ENCODE peak calls at places on chromosome 4, in ten cellular contexts. M is cardiac fibroblast; B is MM.1S; P is GM03348; N is CD14-positive monocyte; A is activated T-cell treated with anti-CD3 and anti-CD28 coated beads, Interleukin-2, amount 50 U/mL, for 72 hours; X is T-helper 2 cell; S is EL; L is D341Med; K is neural crest cell. R is an unnamed sample.

GRCh38 chr4:121796283-121796682 is 4.8 kb upstream of the EXOSC9 start:
- DNase-seq in M (no peak), B (no peak), P (no peak), N (no peak), A (no peak), X (no peak), S (no peak), L (no peak), K (no peak), R (no peak)

GRCh38 chr4:74544655-74545361 is 99.9 kb downstream of the AREG start:
- DNase-seq in M (no peak), B (no peak), P (no peak), N (no peak), A (no peak), X (no peak), S (peak; percentile 17), L (no peak), K (no peak), R (peak; percentile 33)

GRCh38 chr4:76747613-76748012 is 150.3 kb downstream of the SOWAHB start:
- DNase-seq in M (no peak), B (no peak), P (no peak), N (no peak), A (no peak), X (no peak), S (peak; percentile 72), L (no peak), K (no peak), R (peak; percentile 51)

GRCh38 chr4:121951570-121952110 is at the start of gene TRPC3:
- DNase-seq in M (peak; percentile 7), B (no peak), P (peak; percentile 71), N (no peak), A (peak; percentile 48), X (peak; percentile 17), S (peak; percentile 45), L (peak; percentile 76), K (peak; percentile 20), R (peak; percentile 25)

GRCh38 chr4:140243345-140243753 is 89.4 kb upstream of the MAML3 start:
- DNase-seq in M (no peak), B (no peak), P (no peak), N (no peak), A (peak; percentile 36), X (no peak), S (no peak), L (no peak), K (no peak), R (no peak)

GRCh38 chr4:48315728-48316630 is 25.4 kb upstream of the SLAIN2 start:
- DNase-seq in M (peak; percentile 83), B (peak; percentile 44), P (peak; percentile 60), N (no peak), A (peak; percentile 12), X (no peak), S (peak; percentile 73), L (peak; percentile 65), K (peak; percentile 2), R (peak; percentile 73)

GRCh38 chr4:123107444-123108252 is 185.3 kb upstream of the NUDT6 start:
- DNase-seq in M (no peak), B (no peak), P (no peak), N (no peak), A (no peak), X (no peak), S (no peak), L (no peak), K (no peak), R (no peak)

GRCh38 chr4:174681723-174682300 is 147.2 kb downstream of the GLRA3 start:
- DNase-seq in M (peak; percentile 65), B (no peak), P (peak; percentile 35), N (no peak), A (no peak), X (no peak), S (peak; percentile 28), L (no peak), K (no peak), R (peak; percentile 25)

GRCh38 chr4:110197421-110198398 is 705 bp downstream of the ELOVL6 start:
- DNase-seq in M (peak; percentile 52), B (peak; percentile 56), P (peak; percentile 59), N (no peak), A (peak; percentile 49), X (peak; percentile 49), S (peak; percentile 54), L (peak; percentile 57), K (peak; percentile 28), R (peak; percentile 39)

GRCh38 chr4:185711764-185712163 is 100.2 kb downstream of the SORBS2 start:
- DNase-seq in M (peak; percentile 35), B (no peak), P (no peak), N (no peak), A (no peak), X (no peak), S (peak; percentile 13), L (no peak), K (no peak), R (peak; percentile 8)

GRCh38 chr4:75723117-75723801 is 1.1 kb upstream of the USO1 start:
- DNase-seq in M (peak; percentile 36), B (no peak), P (peak; percentile 50), N (no peak), A (no peak), X (no peak), S (peak; percentile 56), L (no peak), K (no peak), R (peak; percentile 80)

GRCh38 chr4:184756399-184756798 is 22.5 kb upstream of the CENPU start:
- DNase-seq in M (peak; percentile 90), B (no peak), P (peak; percentile 22), N (no peak), A (no peak), X (no peak), S (peak; percentile 13), L (no peak), K (no peak), R (peak; percentile 47)

GRCh38 chr4:4387531-4388311 is 819 bp downstream of the NSG1 start:
- DNase-seq in M (no peak), B (no peak), P (no peak), N (no peak), A (no peak), X (no peak), S (no peak), L (no peak), K (no peak), R (no peak)

GRCh38 chr4:115334736-115335411 is 221.5 kb upstream of the NDST4 start:
- DNase-seq in M (no peak), B (peak; percentile 60), P (no peak), N (no peak), A (no peak), X (no peak), S (no peak), L (no peak), K (no peak), R (no peak)

GRCh38 chr4:153296424-153296823 is 48.1 kb upstream of the MND1 start:
- DNase-seq in M (peak; percentile 34), B (no peak), P (peak; percentile 93), N (no peak), A (no peak), X (no peak), S (peak; percentile 42), L (no peak), K (no peak), R (peak; percentile 84)

GRCh38 chr4:82744284-82744963 is 54.2 kb downstream of the SCD5 start:
- DNase-seq in M (no peak), B (no peak), P (no peak), N (no peak), A (no peak), X (no peak), S (no peak), L (no peak), K (no peak), R (no peak)

GRCh38 chr4:3851881-3852280 is 85.7 kb downstream of the ADRA2C start:
- DNase-seq in M (no peak), B (no peak), P (no peak), N (no peak), A (no peak), X (no peak), S (no peak), L (no peak), K (no peak), R (no peak)

GRCh38 chr4:7348946-7349900 is 85.5 kb downstream of the PSAPL1 start:
- DNase-seq in M (no peak), B (no peak), P (no peak), N (no peak), A (no peak), X (no peak), S (no peak), L (no peak), K (no peak), R (no peak)

GRCh38 chr4:55635282-55635681 is 816 bp downstream of the NMU start:
- DNase-seq in M (no peak), B (no peak), P (no peak), N (no peak), A (no peak), X (no peak), S (no peak), L (no peak), K (no peak), R (no peak)

GRCh38 chr4:107034982-107035710 is 967 bp downstream of the DKK2 start:
- DNase-seq in M (peak; percentile 11), B (no peak), P (peak; percentile 60), N (no peak), A (peak; percentile 11), X (peak; percentile 34), S (peak; percentile 35), L (peak; percentile 53), K (peak; percentile 23), R (peak; percentile 3)

GRCh38 chr4:69727924-69728323 is 32.5 kb downstream of the SULT1B1 start:
- DNase-seq in M (no peak), B (no peak), P (no peak), N (no peak), A (no peak), X (no peak), S (no peak), L (no peak), K (no peak), R (no peak)

GRCh38 chr4:93237526-93237925 is 591.0 kb upstream of the ATOH1 start:
- DNase-seq in M (no peak), B (no peak), P (no peak), N (no peak), A (no peak), X (no peak), S (no peak), L (no peak), K (no peak), R (no peak)

GRCh38 chr4:21827575-21827974 is 121.0 kb downstream of the KCNIP4 start:
- DNase-seq in M (peak; percentile 4), B (no peak), P (peak; percentile 33), N (no peak), A (no peak), X (no peak), S (no peak), L (no peak), K (no peak), R (peak; percentile 25)

GRCh38 chr4:25756503-25756902 is 100.9 kb downstream of the SLC34A2 start:
- DNase-seq in M (no peak), B (no peak), P (no peak), N (no peak), A (no peak), X (no peak), S (peak; percentile 11), L (no peak), K (no peak), R (peak; percentile 29)

GRCh38 chr4:150131581-150132228 is 53.5 kb downstream of the DCLK2 start:
- DNase-seq in M (no peak), B (no peak), P (peak; percentile 25), N (no peak), A (no peak), X (no peak), S (peak; percentile 45), L (no peak), K (no peak), R (peak; percentile 28)

GRCh38 chr4:20462426-20463175 is 210.9 kb downstream of the SLIT2 start:
- DNase-seq in M (no peak), B (no peak), P (no peak), N (no peak), A (no peak), X (no peak), S (peak; percentile 24), L (no peak), K (no peak), R (peak; percentile 30)

GRCh38 chr4:76011700-76012387 is 4.5 kb upstream of the CXCL9 start:
- DNase-seq in M (peak; percentile 71), B (no peak), P (peak; percentile 79), N (no peak), A (no peak), X (no peak), S (peak; percentile 76), L (no peak), K (no peak), R (peak; percentile 91)

GRCh38 chr4:48216563-48216962 is 53.1 kb downstream of the TEC start:
- DNase-seq in M (no peak), B (no peak), P (no peak), N (no peak), A (no peak), X (no peak), S (no peak), L (no peak), K (no peak), R (no peak)